ENCODE peak calls at places on chromosome 15, in five cellular contexts. W is CD8-positive, alpha-beta T cell; Y is substantia nigra; B is mesenchymal stem cell; F is lower lobe of right lung. M is an unnamed sample.

GRCh38 chr15:65312400-65312916 is 8.0 kb downstream of the RNU5B-1 start:
- DNase-seq in F (peak), B (no peak), Y (no peak), W (no peak), M (no peak)

GRCh38 chr15:90685688-90686434 is 31.3 kb upstream of the BLM start:
- DNase-seq in Y (no peak), B (no peak), F (no peak), W (no peak), M (no peak)

GRCh38 chr15:50128266-50128665 is 9.2 kb upstream of the ATP8B4 start:
- DNase-seq in F (peak), B (peak), W (no peak), Y (no peak), M (no peak)

GRCh38 chr15:73632670-73633058 is 525 bp downstream of the NPTN start:
- DNase-seq in F (peak), Y (no peak), B (no peak), W (no peak), M (no peak)

GRCh38 chr15:70261083-70261482 is 163.4 kb upstream of the TLE3 start:
- DNase-seq in F (no peak), W (no peak), B (no peak), Y (no peak), M (no peak)

GRCh38 chr15:48413304-48413703 is 82.1 kb downstream of the DUT start:
- DNase-seq in B (peak), Y (no peak), W (no peak), F (no peak), M (no peak)

GRCh38 chr15:83747050-83747717 is 93.3 kb downstream of the ADAMTSL3 start:
- DNase-seq in F (no peak), Y (no peak), W (no peak), B (peak), M (peak)

GRCh38 chr15:59532770-59533379 is 78.7 kb upstream of the GCNT3 start:
- DNase-seq in B (peak), F (no peak), Y (no peak), W (no peak), M (peak)

GRCh38 chr15:84643838-84644237 is 10.2 kb downstream of the WDR73 start:
- DNase-seq in Y (no peak), F (no peak), W (no peak), B (no peak), M (no peak)

GRCh38 chr15:89971592-89971997 is 29.5 kb upstream of the ZNF710 start:
- DNase-seq in F (peak), Y (no peak), W (peak), B (peak), M (peak)

GRCh38 chr15:96804754-96805153 is 474.3 kb downstream of the NR2F2 start:
- DNase-seq in Y (no peak), B (no peak), W (no peak), F (no peak), M (no peak)

GRCh38 chr15:58771621-58772235 is 626 bp downstream of the MINDY2 start:
- DNase-seq in Y (no peak), B (no peak), F (peak), W (peak), M (no peak)

GRCh38 chr15:96358795-96359190 is 28.3 kb downstream of the NR2F2 start:
- DNase-seq in F (no peak), B (no peak), W (no peak), Y (no peak), M (no peak)

GRCh38 chr15:25469377-25469776 is 30.6 kb upstream of the UBE3A start:
- DNase-seq in B (no peak), W (no peak), Y (no peak), F (no peak), M (no peak)

GRCh38 chr15:97319316-97319715 is 641.2 kb upstream of the ARRDC4 start:
- DNase-seq in Y (no peak), W (no peak), B (no peak), F (no peak), M (no peak)

GRCh38 chr15:55998478-55998877 is 5.1 kb upstream of the NEDD4 start:
- DNase-seq in B (no peak), W (no peak), F (no peak), Y (no peak), M (no peak)

GRCh38 chr15:93025625-93025982 is 63.4 kb downstream of the RGMA start:
- DNase-seq in W (no peak), Y (no peak), B (no peak), F (no peak), M (no peak)

GRCh38 chr15:42919794-42920280 is 741 bp downstream of the TTBK2 start:
- DNase-seq in F (no peak), Y (no peak), B (peak), W (no peak), M (peak)

GRCh38 chr15:96345560-96346389 is 15.3 kb downstream of the NR2F2 start:
- DNase-seq in W (no peak), B (peak), Y (peak), F (no peak), M (peak)

GRCh38 chr15:61815356-61816083 is 244.7 kb downstream of the VPS13C start:
- DNase-seq in Y (no peak), F (no peak), W (no peak), B (no peak), M (no peak)

GRCh38 chr15:88178631-88179030 is 77.9 kb downstream of the NTRK3 start:
- DNase-seq in B (no peak), F (no peak), Y (no peak), W (no peak), M (no peak)

GRCh38 chr15:45573961-45574629 is 13.1 kb upstream of the BLOC1S6 start:
- DNase-seq in W (no peak), F (no peak), B (peak), Y (no peak), M (peak)

GRCh38 chr15:34754674-34755418 is at the start of gene GJD2:
- DNase-seq in B (no peak), F (no peak), W (no peak), Y (no peak), M (no peak)

DNA sequence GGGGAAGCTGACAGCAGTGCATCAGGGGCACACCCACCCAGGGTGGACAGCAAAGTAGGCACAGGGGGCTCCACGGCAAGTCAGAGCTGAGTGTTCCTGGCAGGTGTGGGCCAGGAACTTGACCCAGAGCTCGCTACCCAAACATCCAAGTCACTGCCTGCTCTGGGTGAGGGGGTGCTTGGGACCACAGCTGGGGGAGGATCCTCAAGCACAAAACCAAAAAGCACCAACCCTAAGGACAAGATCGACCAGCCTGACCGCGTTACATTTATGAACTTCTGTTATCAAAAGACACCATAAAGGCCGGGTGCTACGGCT is 101.2 kb downstream of the CHSY1 start:
- DNase-seq in Y (no peak), F (peak), B (no peak), W (no peak), M (no peak)
- H3K27ac ChIP-seq in Y (no peak), F (no peak), B (no peak), W (no peak), M (no peak)

GRCh38 chr15:53829471-53829870 is 70.0 kb upstream of the WDR72 start:
- DNase-seq in B (no peak), W (no peak), F (no peak), Y (no peak), M (no peak)

GRCh38 chr15:53830707-53831386 is 71.4 kb upstream of the WDR72 start:
- DNase-seq in Y (no peak), F (no peak), B (no peak), W (no peak), M (no peak)

GRCh38 chr15:53834214-53834613 is 74.8 kb upstream of the WDR72 start:
- DNase-seq in Y (no peak), B (no peak), F (no peak), W (no peak), M (no peak)

GRCh38 chr15:53833134-53833624 is 73.7 kb upstream of the WDR72 start:
- DNase-seq in Y (no peak), W (no peak), B (no peak), F (no peak), M (no peak)

DNA sequence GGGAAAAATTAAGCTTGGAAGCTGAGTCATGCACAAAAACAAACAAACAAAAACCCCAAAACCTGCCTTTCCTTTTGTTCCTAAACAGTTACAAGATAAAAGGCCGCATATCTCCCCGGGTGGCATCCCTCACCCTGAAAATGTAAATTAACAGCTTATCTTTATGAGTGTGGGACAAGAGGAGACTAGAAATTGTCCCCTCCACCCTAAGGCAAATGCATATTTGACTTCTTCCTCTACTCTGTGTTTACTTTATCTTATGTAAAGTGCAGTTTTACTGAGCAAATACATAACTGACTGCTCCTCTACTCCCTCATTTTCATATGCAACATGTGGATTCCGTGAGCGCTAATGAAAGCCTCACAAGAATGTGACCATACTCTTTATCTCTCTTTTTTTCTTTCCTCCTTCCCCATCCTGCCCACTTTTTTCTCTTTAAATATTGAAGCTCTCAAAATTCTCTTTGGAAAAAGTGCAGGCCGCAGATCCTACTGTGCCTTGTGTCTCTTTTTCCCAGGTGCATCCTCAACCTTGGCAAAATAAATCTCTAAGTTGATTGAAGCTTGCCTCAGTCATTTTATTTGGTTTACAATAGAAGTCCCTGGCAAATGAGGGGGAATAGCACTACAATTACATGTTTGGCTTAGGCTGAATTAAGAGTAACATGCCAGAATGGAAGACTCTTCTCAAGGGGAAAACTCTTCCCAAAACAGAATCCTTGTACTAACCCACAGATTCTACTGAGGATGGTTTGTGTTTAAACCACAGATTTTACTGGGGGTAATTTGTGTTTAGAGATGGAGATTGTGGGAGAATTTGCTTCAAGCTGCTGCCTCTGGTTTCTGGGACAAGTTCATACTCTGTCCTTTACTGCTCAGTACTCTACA is 72.7 kb upstream of the WDR72 start:
- DNase-seq in B (no peak), Y (no peak), F (no peak), W (no peak), M (peak)
- H3K27ac ChIP-seq in B (peak), Y (no peak), F (no peak), W (no peak), M (no peak)

GRCh38 chr15:69117431-69117841 is 43.0 kb upstream of the GLCE start:
- DNase-seq in B (no peak), F (no peak), W (no peak), Y (no peak), M (no peak)

GRCh38 chr15:69118089-69118488 is 42.3 kb upstream of the GLCE start:
- DNase-seq in W (no peak), F (no peak), B (no peak), Y (no peak), M (no peak)

GRCh38 chr15:69116391-69116790 is 44.0 kb upstream of the GLCE start:
- DNase-seq in Y (no peak), W (no peak), B (no peak), F (no peak), M (no peak)

GRCh38 chr15:69119016-69119415 is 41.4 kb upstream of the GLCE start:
- DNase-seq in B (no peak), F (no peak), W (no peak), Y (no peak), M (no peak)

DNA sequence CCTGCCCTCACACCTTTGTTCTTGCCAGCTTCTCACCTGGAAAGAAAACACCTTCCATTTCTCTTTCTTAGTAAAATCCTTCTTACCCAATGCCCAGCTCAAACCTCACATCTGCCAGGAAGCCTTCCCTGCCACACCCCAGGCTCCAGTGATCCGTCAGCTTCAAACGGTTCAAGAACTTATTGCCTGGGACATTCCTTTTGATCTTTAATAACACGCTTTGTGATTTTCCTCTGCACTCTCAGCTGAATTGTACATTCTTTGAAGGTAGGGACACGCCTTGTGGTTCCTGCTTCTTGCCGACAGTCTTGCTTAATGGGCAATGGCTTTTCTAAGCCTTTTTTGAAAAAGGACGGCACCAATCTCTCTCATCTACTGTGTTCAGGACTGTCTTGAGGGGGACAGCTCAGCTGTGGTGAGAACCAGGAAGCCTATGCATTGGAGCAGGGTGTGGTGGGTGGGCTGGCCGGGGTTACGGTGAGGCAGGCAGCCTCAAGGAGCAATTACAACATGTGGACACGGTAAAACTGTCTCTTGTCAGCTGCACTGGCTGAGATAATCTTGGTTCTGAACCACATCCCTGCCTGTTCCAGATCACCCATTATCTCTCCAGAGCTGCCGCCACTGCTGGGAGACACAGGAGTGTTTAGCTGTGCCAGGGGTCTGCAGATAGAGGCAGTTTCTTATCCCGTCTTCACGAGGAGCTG is 46.1 kb upstream of the GLCE start:
- DNase-seq in Y (no peak), F (no peak), W (no peak), B (no peak), M (no peak)
- H3K27ac ChIP-seq in Y (no peak), F (no peak), W (no peak), B (no peak), M (no peak)

GRCh38 chr15:67174446-67174845 is 80.0 kb downstream of the AAGAB start:
- DNase-seq in W (no peak), Y (no peak), B (no peak), F (no peak), M (no peak)

GRCh38 chr15:67173786-67174185 is 80.7 kb downstream of the AAGAB start:
- DNase-seq in F (no peak), B (no peak), Y (no peak), W (no peak), M (no peak)

GRCh38 chr15:67172172-67172571 is 82.3 kb downstream of the AAGAB start:
- DNase-seq in Y (no peak), B (no peak), W (no peak), F (no peak), M (no peak)

GRCh38 chr15:67171471-67171870 is 83.0 kb downstream of the AAGAB start:
- DNase-seq in Y (no peak), W (no peak), B (no peak), F (no peak), M (no peak)

GRCh38 chr15:67173015-67173414 is 81.4 kb downstream of the AAGAB start:
- DNase-seq in B (no peak), F (no peak), Y (no peak), W (no peak), M (no peak)
- H3K27ac ChIP-seq in B (no peak), F (no peak), Y (no peak), W (no peak), M (no peak)

GRCh38 chr15:38714309-38715072 is 149.9 kb upstream of the RASGRP1 start:
- DNase-seq in W (no peak), B (peak), F (no peak), Y (no peak), M (peak)
- H3K27ac ChIP-seq in W (no peak), B (peak), F (no peak), Y (no peak), M (peak)

GRCh38 chr15:40367038-40367672 is 9.1 kb downstream of the DISP2 start:
- DNase-seq in B (no peak), W (no peak), Y (no peak), F (no peak), M (no peak)
- H3K27ac ChIP-seq in B (no peak), W (peak), Y (no peak), F (peak), M (no peak)

GRCh38 chr15:67092726-67093125 is 27.3 kb downstream of the SMAD3 start:
- DNase-seq in W (no peak), B (peak), F (no peak), Y (no peak), M (no peak)
- H3K27ac ChIP-seq in W (no peak), B (no peak), F (no peak), Y (no peak), M (no peak)

M was measured in SJSA1.